ENCODE peak calls at places on chromosome 2, in nine cellular contexts. Q is tibial nerve, E is GM12878, O is A549, W is stomach, A is HepG2, V is transverse colon, Z is ovary, K is H1. U is an unnamed sample.

GRCh38 chr2:70964596-70965386 is 13.6 kb upstream of the ANKRD53 start:
- DNase-seq in Q (peak; percentile 46), E (no peak), O (peak; percentile 77), W (peak; percentile 75), A (peak; percentile 22), V (peak; percentile 83), Z (peak; percentile 86), K (peak; percentile 92), U (peak; percentile 88)

GRCh38 chr2:120238728-120239487 is 13.7 kb upstream of the RALB start:
- DNase-seq in Q (no peak), E (no peak), O (peak; percentile 87), W (peak; percentile 69), A (peak; percentile 76), V (peak; percentile 89), Z (peak; percentile 30), K (no peak), U (no peak)

GRCh38 chr2:234691968-234692955 is 195.4 kb upstream of the ARL4C start:
- DNase-seq in Q (no peak), E (no peak), O (no peak), W (no peak), A (peak; percentile 97), V (no peak), Z (no peak), K (peak; percentile 14), U (no peak)

GRCh38 chr2:36650031-36650430 is 46.5 kb upstream of the VIT start:
- DNase-seq in Q (no peak), E (no peak), O (peak; percentile 89), W (no peak), A (peak; percentile 83), V (peak; percentile 46), Z (no peak), K (no peak), U (no peak)

GRCh38 chr2:70828115-70828514 is 7.5 kb downstream of the CD207 start:
- DNase-seq in Q (no peak), E (no peak), O (no peak), W (no peak), A (no peak), V (no peak), Z (no peak), K (no peak), U (no peak)

GRCh38 chr2:160613466-160614153 is 120.0 kb upstream of the RBMS1 start:
- DNase-seq in Q (no peak), E (no peak), O (no peak), W (no peak), A (no peak), V (no peak), Z (no peak), K (no peak), U (no peak)

GRCh38 chr2:232502901-232503791 is 15.5 kb upstream of the ECEL1 start:
- DNase-seq in Q (no peak), E (no peak), O (peak; percentile 46), W (peak; percentile 45), A (no peak), V (peak; percentile 14), Z (peak; percentile 90), K (peak; percentile 84), U (no peak)

GRCh38 chr2:147560810-147561521 is 283.9 kb upstream of the ACVR2A start:
- DNase-seq in Q (no peak), E (no peak), O (no peak), W (no peak), A (no peak), V (no peak), Z (no peak), K (no peak), U (no peak)

GRCh38 chr2:171403181-171403580 is 30.6 kb downstream of the METTL8 start:
- DNase-seq in Q (no peak), E (no peak), O (no peak), W (no peak), A (peak; percentile 6), V (no peak), Z (no peak), K (no peak), U (no peak)

GRCh38 chr2:78861546-78861945 is 164.0 kb upstream of the REG3G start:
- DNase-seq in Q (no peak), E (no peak), O (peak; percentile 29), W (no peak), A (peak; percentile 51), V (no peak), Z (no peak), K (no peak), U (no peak)

GRCh38 chr2:69088471-69088870 is 75.5 kb downstream of the ANTXR1 start:
- DNase-seq in Q (no peak), E (no peak), O (peak; percentile 32), W (no peak), A (no peak), V (no peak), Z (no peak), K (no peak), U (no peak)

GRCh38 chr2:16320716-16321115 is 344.9 kb downstream of the CYRIA start:
- DNase-seq in Q (no peak), E (no peak), O (no peak), W (no peak), A (no peak), V (no peak), Z (no peak), K (peak; percentile 46), U (no peak)

GRCh38 chr2:49807689-49808088 is 653.4 kb upstream of the FSHR start:
- DNase-seq in Q (no peak), E (no peak), O (no peak), W (no peak), A (no peak), V (no peak), Z (no peak), K (no peak), U (no peak)

GRCh38 chr2:241759091-241759807 is 17.4 kb upstream of the GAL3ST2 start:
- DNase-seq in Q (no peak), E (no peak), O (no peak), W (no peak), A (no peak), V (no peak), Z (peak; percentile 7), K (no peak), U (no peak)

GRCh38 chr2:39593439-39594393 is 72.0 kb upstream of the TMEM178A start:
- DNase-seq in Q (no peak), E (no peak), O (peak; percentile 79), W (peak; percentile 37), A (peak; percentile 56), V (no peak), Z (no peak), K (no peak), U (no peak)

GRCh38 chr2:84649487-84650142 is 133.3 kb downstream of the DNAH6 start:
- DNase-seq in Q (no peak), E (no peak), O (no peak), W (no peak), A (no peak), V (no peak), Z (no peak), K (no peak), U (no peak)

GRCh38 chr2:186205243-186205642 is 280.8 kb upstream of the ZC3H15 start:
- DNase-seq in Q (no peak), E (no peak), O (no peak), W (no peak), A (no peak), V (no peak), Z (no peak), K (no peak), U (no peak)

GRCh38 chr2:61471905-61472805 is 1.3 kb upstream of the USP34 start:
- DNase-seq in Q (no peak), E (no peak), O (peak; percentile 39), W (no peak), A (peak; percentile 91), V (peak; percentile 34), Z (no peak), K (no peak), U (no peak)

DNA sequence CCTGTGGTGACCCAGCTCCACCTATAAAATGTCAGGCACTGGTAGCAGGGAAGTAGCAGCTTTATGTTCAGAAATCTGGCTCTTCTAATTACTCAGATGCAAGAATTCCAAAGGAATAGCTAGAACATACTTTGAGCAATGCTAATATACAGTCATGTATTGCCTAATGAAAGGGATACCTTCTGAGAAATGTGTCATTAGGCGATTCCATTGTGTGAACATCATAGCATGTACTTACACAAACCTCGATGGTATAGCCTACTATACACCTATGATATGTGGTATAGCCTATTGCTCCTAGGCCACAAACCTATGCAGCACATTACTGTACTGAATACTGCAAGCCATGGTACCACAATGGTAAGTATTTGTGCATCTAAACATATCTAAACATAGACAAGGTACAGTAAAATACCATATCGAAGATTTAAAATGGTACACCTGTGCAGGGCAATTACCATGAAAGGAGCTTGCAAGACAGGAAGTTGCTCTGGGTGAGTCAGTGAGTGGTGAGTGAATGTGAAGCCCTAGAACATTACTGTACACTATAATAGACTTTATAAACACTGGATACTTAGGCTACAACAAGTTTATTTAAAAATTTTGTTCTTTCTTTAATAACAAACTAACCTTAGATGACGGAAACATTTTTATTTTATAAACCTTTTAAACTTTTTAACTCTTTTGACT is 50.3 kb upstream of the ETAA1 start:
- DNase-seq in Q (no peak), E (no peak), O (no peak), W (no peak), A (no peak), V (no peak), Z (no peak), K (no peak), U (no peak)
- TF ChIP-seq EP300 in Q (no peak), E (no peak), O (no peak), W (no peak), A (no peak), V (no peak), Z (no peak), K (no peak), U (no peak)

GRCh38 chr2:8488001-8488738 is 193.7 kb upstream of the ID2 start:
- DNase-seq in Q (no peak), E (peak; percentile 95), O (no peak), W (no peak), A (no peak), V (no peak), Z (no peak), K (no peak), U (peak; percentile 45)
- H3K4me3 ChIP-seq in Q (peak overlapping the region; percentile 21), E (peak overlapping the region; percentile 75), O (no peak overlapping the region), W (no peak overlapping the region), A (no peak overlapping the region), V (no peak overlapping the region), Z (no peak overlapping the region), K (no peak overlapping the region), U (no peak overlapping the region)

GRCh38 chr2:45904931-45905642 is 253.6 kb downstream of the PRKCE start:
- DNase-seq in Q (no peak), E (no peak), O (no peak), W (no peak), A (no peak), V (no peak), Z (no peak), K (no peak), U (no peak)
- TF ChIP-seq EP300 in Q (no peak), E (no peak), O (no peak), W (no peak), A (no peak), V (no peak), Z (no peak), K (no peak), U (no peak)

DNA sequence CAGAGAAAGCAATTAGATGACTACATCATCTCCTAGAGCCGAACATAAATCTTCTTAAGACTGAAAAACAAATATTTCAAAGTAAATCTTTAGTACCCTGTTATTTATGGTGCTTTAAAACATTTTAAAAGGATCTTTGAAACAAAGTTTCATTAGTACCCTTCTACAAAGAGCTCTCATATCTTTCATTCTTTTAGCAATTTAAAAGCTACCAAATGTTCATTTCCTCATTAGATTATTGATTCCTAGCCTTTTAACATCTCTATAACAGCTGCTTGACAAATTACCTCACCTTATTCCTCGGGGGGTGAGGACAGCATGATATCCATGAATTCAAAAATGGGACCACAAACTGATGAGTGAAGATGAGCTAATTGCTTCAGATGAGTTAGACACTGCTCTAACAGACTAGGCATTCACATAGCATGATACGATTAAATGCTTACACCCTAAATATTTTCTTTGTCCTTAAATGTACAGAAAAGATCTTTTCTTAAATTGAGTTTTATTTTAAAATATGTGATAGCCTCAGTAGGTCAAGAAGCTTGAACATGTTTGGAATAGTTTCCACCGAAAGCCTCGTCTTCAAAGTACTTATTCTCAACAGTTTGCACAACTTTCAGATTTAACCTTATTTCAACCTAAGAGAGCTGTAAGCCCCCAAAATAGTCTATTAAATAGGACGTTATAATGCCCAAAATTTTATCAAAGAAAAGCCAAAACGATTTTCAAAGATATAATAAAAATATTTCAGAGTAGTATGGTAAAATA is 2.1 kb downstream of the ATAD2B start:
- DNase-seq in Q (no peak), E (no peak), O (no peak), W (no peak), A (no peak), V (no peak), Z (no peak), K (no peak), U (no peak)
- H3K4me3 ChIP-seq in Q (peak overlapping the region; percentile 99), E (peak overlapping the region; percentile 75), O (no peak overlapping the region), W (no peak overlapping the region), A (peak overlapping the region; percentile 98), V (no peak overlapping the region), Z (peak overlapping the region; percentile 92), K (no peak overlapping the region), U (peak overlapping the region; percentile 66)